ENCODE peak calls at places on chromosomes 5 and 9, in seven cellular contexts. H, F, I, G, C, V and Q are unnamed samples.

GRCh38 chr5:138444774-138445546 is 6.1 kb downstream of the REEP2 start:
- DNase-seq in H (no peak), F (no peak), I (no peak), G (no peak), C (peak), V (peak), Q (no peak)

GRCh38 chr9:89428901-89429890 is 68.7 kb downstream of the SEMA4D start:
- DNase-seq in H (peak), F (no peak), I (no peak), G (peak), C (no peak), V (no peak), Q (no peak)

GRCh38 chr5:159987031-159987674 is 21.8 kb upstream of the TTC1 start:
- DNase-seq in H (peak), F (peak), I (peak), G (peak), C (peak), V (peak), Q (peak)

GRCh38 chr9:105281926-105282325 is 37.5 kb downstream of the SLC44A1 start:
- DNase-seq in H (no peak), F (no peak), I (no peak), G (no peak), C (no peak), V (no peak), Q (peak)

GRCh38 chr9:91677354-91677753 is 253.7 kb upstream of the NFIL3 start:
- DNase-seq in H (no peak), F (peak), I (no peak), G (no peak), C (no peak), V (no peak), Q (peak)

GRCh38 chr9:27865031-27865438 is 291.8 kb upstream of the C9orf72 start:
- DNase-seq in H (no peak), F (peak), I (no peak), G (no peak), C (no peak), V (no peak), Q (peak)

GRCh38 chr9:71656496-71656895 is 111.8 kb downstream of the CEMIP2 start:
- DNase-seq in H (no peak), F (no peak), I (no peak), G (no peak), C (no peak), V (no peak), Q (no peak)

GRCh38 chr5:43602456-43602817 is 543 bp upstream of the NNT start:
- DNase-seq in H (peak), F (peak), I (no peak), G (peak), C (no peak), V (no peak), Q (peak)

GRCh38 chr9:89969156-89969566 is 364.3 kb downstream of the GADD45G start:
- DNase-seq in H (peak), F (no peak), I (no peak), G (no peak), C (no peak), V (no peak), Q (no peak)

GRCh38 chr5:64184832-64185231 is 19.2 kb downstream of the RNF180 start:
- DNase-seq in H (no peak), F (no peak), I (no peak), G (no peak), C (no peak), V (no peak), Q (no peak)

GRCh38 chr5:35736280-35736679 is 118.6 kb downstream of the SPEF2 start:
- DNase-seq in H (peak), F (no peak), I (no peak), G (no peak), C (no peak), V (no peak), Q (no peak)

GRCh38 chr5:6686916-6687409 is 26.3 kb upstream of the TENT4A start:
- DNase-seq in H (peak), F (peak), I (no peak), G (peak), C (no peak), V (no peak), Q (peak)

GRCh38 chr9:126517751-126518261 is 95.9 kb upstream of the LMX1B start:
- DNase-seq in H (no peak), F (no peak), I (no peak), G (no peak), C (no peak), V (no peak), Q (no peak)

GRCh38 chr5:149152317-149152746 is 11.0 kb downstream of the ABLIM3 start:
- DNase-seq in H (no peak), F (peak), I (no peak), G (no peak), C (no peak), V (no peak), Q (peak)

GRCh38 chr5:54867310-54867944 is 118.0 kb downstream of the ESM1 start:
- DNase-seq in H (no peak), F (peak), I (no peak), G (no peak), C (no peak), V (no peak), Q (peak)

GRCh38 chr5:54646285-54647101 is 128.9 kb downstream of the SNX18 start:
- DNase-seq in H (peak), F (peak), I (peak), G (peak), C (peak), V (no peak), Q (peak)

GRCh38 chr5:14195588-14195987 is 52.4 kb downstream of the TRIO start:
- DNase-seq in H (no peak), F (no peak), I (no peak), G (no peak), C (no peak), V (no peak), Q (no peak)

GRCh38 chr5:148469446-148470062 is 85.8 kb downstream of the FBXO38 start:
- DNase-seq in H (no peak), F (peak), I (no peak), G (no peak), C (peak), V (no peak), Q (peak)

GRCh38 chr5:146785065-146785464 is 93.5 kb downstream of the PPP2R2B start:
- DNase-seq in H (no peak), F (no peak), I (no peak), G (no peak), C (no peak), V (no peak), Q (no peak)

GRCh38 chr5:74327339-74327685 is 313.2 kb downstream of the ENC1 start:
- DNase-seq in H (no peak), F (no peak), I (no peak), G (no peak), C (no peak), V (no peak), Q (no peak)

GRCh38 chr5:139649082-139649991 is 1.2 kb downstream of the CXXC5 start:
- DNase-seq in H (peak), F (no peak), I (peak), G (peak), C (peak), V (peak), Q (no peak)

GRCh38 chr9:6641073-6641455 is 4.5 kb downstream of the GLDC start:
- DNase-seq in H (no peak), F (no peak), I (no peak), G (no peak), C (no peak), V (no peak), Q (no peak)

GRCh38 chr9:136754059-136754572 is 3.9 kb downstream of the LCN8 start:
- DNase-seq in H (no peak), F (no peak), I (no peak), G (no peak), C (no peak), V (no peak), Q (no peak)

GRCh38 chr9:137269231-137269772 is 8.2 kb upstream of the TOR4A start:
- DNase-seq in H (no peak), F (no peak), I (peak), G (no peak), C (peak), V (peak), Q (peak)

GRCh38 chr5:169711826-169712225 is 74.8 kb downstream of the DOCK2 start:
- DNase-seq in H (no peak), F (no peak), I (no peak), G (no peak), C (no peak), V (no peak), Q (no peak)

GRCh38 chr5:69528015-69528414 is 32.0 kb upstream of the GTF2H2C start:
- DNase-seq in H (no peak), F (no peak), I (no peak), G (no peak), C (no peak), V (no peak), Q (no peak)

GRCh38 chr9:84808416-84808815 is 138.9 kb downstream of the NTRK2 start:
- DNase-seq in H (no peak), F (no peak), I (no peak), G (no peak), C (no peak), V (no peak), Q (no peak)

GRCh38 chr5:180324633-180324955 is 28.5 kb downstream of the GFPT2 start:
- DNase-seq in H (no peak), F (no peak), I (no peak), G (no peak), C (no peak), V (no peak), Q (no peak)

GRCh38 chr9:18638448-18639249 is 164.7 kb downstream of the ADAMTSL1 start:
- DNase-seq in H (no peak), F (no peak), I (no peak), G (no peak), C (no peak), V (no peak), Q (peak)

GRCh38 chr5:115600771-115601170 is 1.5 kb downstream of the TICAM2 start:
- DNase-seq in H (no peak), F (no peak), I (no peak), G (no peak), C (no peak), V (no peak), Q (no peak)

GRCh38 chr9:112007575-112008240 is 111.1 kb downstream of the UGCG start:
- DNase-seq in H (no peak), F (no peak), I (no peak), G (no peak), C (no peak), V (no peak), Q (no peak)

GRCh38 chr5:123215929-123216702 is 127.1 kb downstream of the PRDM6 start:
- DNase-seq in H (no peak), F (no peak), I (no peak), G (no peak), C (no peak), V (no peak), Q (no peak)

GRCh38 chr9:12785251-12785880 is 10.5 kb downstream of the LURAP1L start:
- DNase-seq in H (no peak), F (no peak), I (peak), G (no peak), C (peak), V (no peak), Q (peak)

GRCh38 chr9:9399982-9400381 is 1212.8 kb downstream of the PTPRD start:
- DNase-seq in H (no peak), F (no peak), I (no peak), G (no peak), C (no peak), V (no peak), Q (no peak)

GRCh38 chr5:172479034-172479783 is 24.9 kb upstream of the SH3PXD2B start:
- DNase-seq in H (peak), F (peak), I (peak), G (peak), C (peak), V (peak), Q (peak)

DNA sequence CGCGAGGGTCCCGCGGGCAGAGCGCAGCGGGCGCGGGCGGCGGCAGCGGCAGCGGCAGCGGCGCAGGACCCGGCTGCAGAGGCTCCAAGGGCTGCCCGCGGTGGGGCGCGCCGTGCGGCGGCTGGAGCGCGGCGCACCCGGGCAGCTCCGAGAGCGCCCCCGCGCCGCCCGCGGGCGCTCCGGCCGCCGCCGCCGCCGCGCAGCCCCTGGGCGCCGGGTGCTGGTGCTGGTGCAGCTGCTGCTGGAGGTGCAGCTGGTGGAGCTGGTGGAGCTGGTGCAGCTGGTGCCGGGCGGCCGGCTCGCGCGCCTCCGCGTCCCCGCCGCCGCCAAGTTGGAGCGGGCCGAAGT is 644 bp downstream of the IER5L start:
- DNase-seq in H (no peak), F (no peak), I (no peak), G (no peak), C (no peak), V (no peak), Q (no peak)
- TF ChIP-seq CTCF in H (no peak), F (no peak), I (no peak), G (no peak), C (no peak), V (no peak), Q (no peak)

GRCh38 chr5:31008231-31008630 is 185.3 kb upstream of the CDH6 start:
- DNase-seq in H (no peak), F (no peak), I (no peak), G (no peak), C (no peak), V (no peak), Q (no peak)

DNA sequence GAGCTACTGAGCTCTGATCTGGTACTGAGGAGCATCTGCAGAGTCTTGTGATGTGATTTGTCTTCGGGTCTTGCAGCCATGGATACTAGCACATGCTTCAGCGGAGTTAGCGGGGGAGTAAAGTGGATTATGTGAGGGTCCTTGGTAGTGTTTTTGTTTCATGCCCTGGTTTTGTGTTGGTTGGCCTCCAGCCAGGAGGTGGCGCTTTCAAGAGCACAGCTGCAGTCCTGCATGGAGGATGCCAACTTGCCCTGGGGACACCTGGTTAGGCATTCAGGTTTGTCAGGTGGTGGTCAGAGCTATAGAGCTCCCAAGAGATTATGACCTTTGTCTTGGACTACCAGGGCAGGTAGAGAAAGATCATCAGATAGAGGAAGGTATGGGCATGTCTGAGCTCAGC is 185.8 kb upstream of the CDH6 start:
- DNase-seq in H (peak), F (no peak), I (no peak), G (peak), C (no peak), V (no peak), Q (no peak)
- TF ChIP-seq CTCF in H (no peak), F (no peak), I (no peak), G (peak), C (no peak), V (no peak), Q (no peak)

GRCh38 chr5:158647264-158647663 is 452.5 kb downstream of the EBF1 start:
- DNase-seq in H (no peak), F (no peak), I (no peak), G (no peak), C (no peak), V (no peak), Q (no peak)
- TF ChIP-seq CTCF in H (no peak), F (no peak), I (no peak), G (no peak), C (no peak), V (no peak), Q (no peak)

GRCh38 chr5:59037453-59038168 is 454.7 kb downstream of the RAB3C start:
- DNase-seq in H (no peak), F (peak), I (no peak), G (no peak), C (no peak), V (no peak), Q (peak)
- TF ChIP-seq CTCF in H (no peak), F (no peak), I (no peak), G (no peak), C (no peak), V (no peak), Q (no peak)

GRCh38 chr9:14303110-14303509 is 10.8 kb downstream of the NFIB start:
- DNase-seq in H (no peak), F (no peak), I (no peak), G (no peak), C (no peak), V (no peak), Q (no peak)
- TF ChIP-seq CTCF in H (no peak), F (no peak), I (no peak), G (no peak), C (no peak), V (no peak), Q (no peak)

DNA sequence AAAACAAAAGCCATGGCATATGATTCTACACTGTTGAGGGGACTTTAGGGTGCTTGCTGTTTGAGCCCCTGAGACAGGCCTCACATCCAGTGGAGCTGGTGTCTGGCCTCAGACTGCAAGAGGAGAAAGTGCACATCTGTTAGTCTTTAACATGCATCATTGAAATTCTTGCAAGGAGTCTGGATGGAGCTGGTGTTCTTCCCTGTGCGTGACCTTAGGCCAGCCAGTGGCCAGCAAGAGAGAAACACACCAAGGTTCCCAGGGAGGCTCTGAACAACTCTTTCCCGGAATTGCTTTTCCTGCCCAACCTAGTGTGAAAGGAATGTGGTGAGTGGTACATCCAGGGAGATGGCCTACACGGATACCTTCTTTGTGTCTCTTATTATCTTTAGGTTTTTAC is 282.8 kb upstream of the TNC start:
- DNase-seq in H (no peak), F (no peak), I (no peak), G (no peak), C (no peak), V (no peak), Q (no peak)
- TF ChIP-seq CTCF in H (no peak), F (no peak), I (no peak), G (no peak), C (no peak), V (no peak), Q (no peak)

GRCh38 chr5:170747851-170748250 is 35.7 kb upstream of the GABRP start:
- DNase-seq in H (no peak), F (peak), I (no peak), G (peak), C (no peak), V (no peak), Q (peak)
- TF ChIP-seq CTCF in H (no peak), F (peak), I (no peak), G (peak), C (no peak), V (no peak), Q (peak)